ENCODE peak calls at places on chromosomes 3 and 15, in six cellular contexts. One of them, this sample, is unnamed.

GRCh38 chr15:40793216-40793989 is 13.5 kb upstream of the ZFYVE19 start:
- DNase-seq in A549: peak; percentile 26
- DNase-seq in GM23338: no peak
- DNase-seq in cardiac fibroblast: peak; percentile 98
- DNase-seq in AG10803: peak; percentile 84
- DNase-seq in epithelial cell of esophagus: peak; percentile 97
- DNase-seq in this sample: peak; percentile 99

GRCh38 chr15:66008920-66009572 is 139.8 kb downstream of the RAB11A start:
- DNase-seq in A549: peak; percentile 86
- DNase-seq in GM23338: no peak
- DNase-seq in cardiac fibroblast: peak; percentile 15
- DNase-seq in AG10803: no peak
- DNase-seq in epithelial cell of esophagus: peak; percentile 64
- DNase-seq in this sample: peak; percentile 80

GRCh38 chr3:65412591-65412990 is 626.1 kb downstream of the MAGI1 start:
- DNase-seq in A549: no peak
- DNase-seq in GM23338: peak; percentile 35
- DNase-seq in cardiac fibroblast: no peak
- DNase-seq in AG10803: no peak
- DNase-seq in epithelial cell of esophagus: peak; percentile 6
- DNase-seq in this sample: no peak

GRCh38 chr3:16663852-16664712 is 58.9 kb upstream of the DAZL start:
- DNase-seq in A549: no peak
- DNase-seq in GM23338: peak; percentile 79
- DNase-seq in cardiac fibroblast: no peak
- DNase-seq in AG10803: peak; percentile 1
- DNase-seq in epithelial cell of esophagus: no peak
- DNase-seq in this sample: no peak

GRCh38 chr15:94198633-94199032 is 32.7 kb upstream of the MCTP2 start:
- DNase-seq in A549: no peak
- DNase-seq in GM23338: no peak
- DNase-seq in cardiac fibroblast: no peak
- DNase-seq in AG10803: no peak
- DNase-seq in epithelial cell of esophagus: peak; percentile 24
- DNase-seq in this sample: no peak

GRCh38 chr3:61561374-61562041 is at the start of gene PTPRG:
- DNase-seq in A549: peak; percentile 68
- DNase-seq in GM23338: peak; percentile 93
- DNase-seq in cardiac fibroblast: peak; percentile 94
- DNase-seq in AG10803: peak; percentile 95
- DNase-seq in epithelial cell of esophagus: peak; percentile 95
- DNase-seq in this sample: peak; percentile 94

GRCh38 chr3:49180116-49180515 is 8.7 kb downstream of the KLHDC8B start:
- DNase-seq in A549: no peak
- DNase-seq in GM23338: no peak
- DNase-seq in cardiac fibroblast: no peak
- DNase-seq in AG10803: no peak
- DNase-seq in epithelial cell of esophagus: no peak
- DNase-seq in this sample: no peak

GRCh38 chr3:149934524-149934923 is 36.2 kb downstream of the PFN2 start:
- DNase-seq in A549: no peak
- DNase-seq in GM23338: no peak
- DNase-seq in cardiac fibroblast: peak; percentile 85
- DNase-seq in AG10803: peak; percentile 85
- DNase-seq in epithelial cell of esophagus: peak; percentile 63
- DNase-seq in this sample: peak; percentile 83

GRCh38 chr15:91142097-91142744 is 42.2 kb downstream of the SV2B start:
- DNase-seq in A549: peak; percentile 22
- DNase-seq in GM23338: peak; percentile 56
- DNase-seq in cardiac fibroblast: peak; percentile 3
- DNase-seq in AG10803: no peak
- DNase-seq in epithelial cell of esophagus: peak; percentile 16
- DNase-seq in this sample: peak; percentile 1

GRCh38 chr3:20023663-20024417 is 11.8 kb upstream of the PP2D1 start:
- DNase-seq in A549: no peak
- DNase-seq in GM23338: no peak
- DNase-seq in cardiac fibroblast: no peak
- DNase-seq in AG10803: no peak
- DNase-seq in epithelial cell of esophagus: no peak
- DNase-seq in this sample: no peak

GRCh38 chr3:23256741-23257435 is 53.8 kb downstream of the UBE2E2 start:
- DNase-seq in A549: no peak
- DNase-seq in GM23338: no peak
- DNase-seq in cardiac fibroblast: no peak
- DNase-seq in AG10803: no peak
- DNase-seq in epithelial cell of esophagus: no peak
- DNase-seq in this sample: no peak

GRCh38 chr3:31980530-31981205 is 394 bp downstream of the OSBPL10 start:
- DNase-seq in A549: peak; percentile 41
- DNase-seq in GM23338: peak; percentile 81
- DNase-seq in cardiac fibroblast: peak; percentile 57
- DNase-seq in AG10803: no peak
- DNase-seq in epithelial cell of esophagus: peak; percentile 86
- DNase-seq in this sample: peak; percentile 29

GRCh38 chr3:149398296-149398695 is 20.8 kb upstream of the TM4SF1 start:
- DNase-seq in A549: no peak
- DNase-seq in GM23338: no peak
- DNase-seq in cardiac fibroblast: no peak
- DNase-seq in AG10803: no peak
- DNase-seq in epithelial cell of esophagus: no peak
- DNase-seq in this sample: no peak

DNA sequence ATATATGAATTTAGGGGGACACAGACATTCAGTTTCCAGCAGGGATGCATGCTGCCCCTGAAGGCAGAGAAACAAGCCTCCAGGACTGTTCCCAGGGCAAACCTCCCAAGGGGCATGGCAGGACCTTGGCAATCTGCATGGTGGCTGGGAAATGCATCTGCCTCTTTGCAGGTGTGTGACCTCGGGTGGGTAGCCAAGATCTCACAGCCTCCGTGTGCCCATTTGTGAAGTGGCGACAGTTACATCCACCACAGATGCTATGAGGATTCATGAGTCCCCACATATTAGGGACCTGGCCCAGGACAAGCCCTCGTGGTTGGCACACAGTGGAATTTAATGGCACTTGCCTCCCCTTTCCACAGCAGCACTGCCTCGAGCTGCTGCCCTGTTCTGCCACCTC is 29.9 kb downstream of the SLC28A1 start:
- DNase-seq in A549: no peak
- DNase-seq in GM23338: no peak
- DNase-seq in cardiac fibroblast: no peak
- DNase-seq in AG10803: no peak
- DNase-seq in epithelial cell of esophagus: no peak
- DNase-seq in this sample: no peak
- H3K4me3 ChIP-seq in A549: no peak overlapping the region
- H3K4me3 ChIP-seq in GM23338: no peak overlapping the region
- H3K4me3 ChIP-seq in cardiac fibroblast: no peak overlapping the region
- H3K4me3 ChIP-seq in AG10803: no peak overlapping the region
- H3K4me3 ChIP-seq in epithelial cell of esophagus: no peak overlapping the region
- H3K4me3 ChIP-seq in this sample: no peak overlapping the region

GRCh38 chr15:63146684-63147083 is 10.6 kb downstream of the RPS27L start:
- DNase-seq in A549: no peak
- DNase-seq in GM23338: no peak
- DNase-seq in cardiac fibroblast: peak; percentile 34
- DNase-seq in AG10803: no peak
- DNase-seq in epithelial cell of esophagus: no peak
- DNase-seq in this sample: peak; percentile 33
- TF ChIP-seq CTCF in A549: peak; percentile 34
- TF ChIP-seq CTCF in GM23338: peak; percentile 41
- TF ChIP-seq CTCF in cardiac fibroblast: no peak
- TF ChIP-seq CTCF in AG10803: peak; percentile 31
- TF ChIP-seq CTCF in epithelial cell of esophagus: no peak
- TF ChIP-seq CTCF in this sample: peak; percentile 16

DNA sequence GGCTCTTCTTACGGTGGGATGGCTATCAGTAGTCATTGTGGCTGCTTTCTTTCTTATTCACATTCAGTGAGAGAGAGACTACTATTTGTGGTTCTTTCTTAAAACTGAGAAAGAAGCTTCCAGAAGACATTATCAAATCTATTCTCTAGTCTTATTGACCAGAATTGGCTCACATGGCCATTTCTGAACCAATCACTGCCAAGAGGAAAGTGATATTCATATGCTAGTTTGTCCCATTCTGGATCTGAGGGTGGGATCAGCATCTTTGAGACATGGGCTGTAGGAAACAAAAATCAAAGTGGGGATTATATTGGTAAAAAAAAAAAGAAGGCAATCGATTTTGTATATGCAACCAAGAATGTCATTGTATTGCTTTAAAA is 106.4 kb upstream of the RASGRP1 start:
- DNase-seq in A549: no peak
- DNase-seq in GM23338: no peak
- DNase-seq in cardiac fibroblast: no peak
- DNase-seq in AG10803: no peak
- DNase-seq in epithelial cell of esophagus: no peak
- DNase-seq in this sample: no peak
- H3K4me3 ChIP-seq in A549: no peak overlapping the region
- H3K4me3 ChIP-seq in GM23338: no peak overlapping the region
- H3K4me3 ChIP-seq in cardiac fibroblast: no peak overlapping the region
- H3K4me3 ChIP-seq in AG10803: no peak overlapping the region
- H3K4me3 ChIP-seq in epithelial cell of esophagus: no peak overlapping the region
- H3K4me3 ChIP-seq in this sample: no peak overlapping the region

GRCh38 chr15:73927476-73928240 is 1.4 kb downstream of the LOXL1 start:
- DNase-seq in A549: peak; percentile 78
- DNase-seq in GM23338: peak; percentile 81
- DNase-seq in cardiac fibroblast: peak; percentile 48
- DNase-seq in AG10803: peak; percentile 50
- DNase-seq in epithelial cell of esophagus: peak; percentile 75
- DNase-seq in this sample: peak; percentile 42
- TF ChIP-seq CTCF in A549: peak; percentile 63
- TF ChIP-seq CTCF in GM23338: peak; percentile 69
- TF ChIP-seq CTCF in cardiac fibroblast: peak; percentile 47
- TF ChIP-seq CTCF in AG10803: peak; percentile 46
- TF ChIP-seq CTCF in epithelial cell of esophagus: peak; percentile 42
- TF ChIP-seq CTCF in this sample: peak; percentile 37

This sample was measured in fibroblast of mammary gland.